ENCODE peak calls at places on chromosomes 13 and 19, in eight cellular contexts. One of them, this sample, is unnamed.
A peak's percentile ranks its signal among the peaks of the same experiment; 100 is the strongest.

GRCh38 chr13:48446454-48446853 is 33.5 kb upstream of the LPAR6 start:
- DNase-seq in progenitor cell of endocrine pancreas: no peak
- DNase-seq in BJ: no peak
- DNase-seq in IMR-90: peak; percentile 84
- DNase-seq in AG10803: peak; percentile 64
- DNase-seq in neural progenitor cell: no peak
- DNase-seq in colonic mucosa: no peak
- DNase-seq in activated gamma-delta T cell treated with anti-CD3 and anti-CD28 coated beads, Interleukin-2, amount 50 U/mL, for 16 hours: no peak
- DNase-seq in this sample: no peak

GRCh38 chr19:4365341-4365740 is 22.0 kb downstream of the MPND start:
- DNase-seq in progenitor cell of endocrine pancreas: no peak
- DNase-seq in BJ: no peak
- DNase-seq in IMR-90: no peak
- DNase-seq in AG10803: no peak
- DNase-seq in neural progenitor cell: no peak
- DNase-seq in colonic mucosa: peak; percentile 57
- DNase-seq in activated gamma-delta T cell treated with anti-CD3 and anti-CD28 coated beads, Interleukin-2, amount 50 U/mL, for 16 hours: no peak
- DNase-seq in this sample: no peak

GRCh38 chr13:30818323-30818960 is 83.1 kb downstream of the ALOX5AP start:
- DNase-seq in progenitor cell of endocrine pancreas: no peak
- DNase-seq in BJ: no peak
- DNase-seq in IMR-90: peak; percentile 87
- DNase-seq in AG10803: peak; percentile 97
- DNase-seq in neural progenitor cell: no peak
- DNase-seq in colonic mucosa: no peak
- DNase-seq in activated gamma-delta T cell treated with anti-CD3 and anti-CD28 coated beads, Interleukin-2, amount 50 U/mL, for 16 hours: no peak
- DNase-seq in this sample: no peak

GRCh38 chr19:5046339-5047039 is 77.6 kb downstream of the KDM4B start:
- DNase-seq in progenitor cell of endocrine pancreas: no peak
- DNase-seq in BJ: no peak
- DNase-seq in IMR-90: peak; percentile 40
- DNase-seq in AG10803: peak; percentile 76
- DNase-seq in neural progenitor cell: no peak
- DNase-seq in colonic mucosa: peak; percentile 80
- DNase-seq in activated gamma-delta T cell treated with anti-CD3 and anti-CD28 coated beads, Interleukin-2, amount 50 U/mL, for 16 hours: no peak
- DNase-seq in this sample: no peak

GRCh38 chr19:412356-413355 is 3.7 kb upstream of the C2CD4C start:
- DNase-seq in progenitor cell of endocrine pancreas: peak; percentile 25
- DNase-seq in BJ: no peak
- DNase-seq in IMR-90: no peak
- DNase-seq in AG10803: no peak
- DNase-seq in neural progenitor cell: peak; percentile 82
- DNase-seq in colonic mucosa: no peak
- DNase-seq in activated gamma-delta T cell treated with anti-CD3 and anti-CD28 coated beads, Interleukin-2, amount 50 U/mL, for 16 hours: no peak
- DNase-seq in this sample: no peak

GRCh38 chr19:30672926-30673325 is 300.7 kb downstream of the ZNF536 start:
- DNase-seq in progenitor cell of endocrine pancreas: no peak
- DNase-seq in BJ: no peak
- DNase-seq in IMR-90: no peak
- DNase-seq in AG10803: no peak
- DNase-seq in neural progenitor cell: no peak
- DNase-seq in colonic mucosa: no peak
- DNase-seq in activated gamma-delta T cell treated with anti-CD3 and anti-CD28 coated beads, Interleukin-2, amount 50 U/mL, for 16 hours: no peak
- DNase-seq in this sample: no peak

GRCh38 chr13:91058066-91058465 is 289.4 kb upstream of the MIR17HG start:
- DNase-seq in progenitor cell of endocrine pancreas: no peak
- DNase-seq in BJ: no peak
- DNase-seq in IMR-90: no peak
- DNase-seq in AG10803: no peak
- DNase-seq in neural progenitor cell: peak; percentile 37
- DNase-seq in colonic mucosa: no peak
- DNase-seq in activated gamma-delta T cell treated with anti-CD3 and anti-CD28 coated beads, Interleukin-2, amount 50 U/mL, for 16 hours: no peak
- DNase-seq in this sample: no peak

GRCh38 chr19:34269489-34269888 is 15.1 kb downstream of the GARRE1 start:
- DNase-seq in progenitor cell of endocrine pancreas: no peak
- DNase-seq in BJ: no peak
- DNase-seq in IMR-90: no peak
- DNase-seq in AG10803: no peak
- DNase-seq in neural progenitor cell: no peak
- DNase-seq in colonic mucosa: no peak
- DNase-seq in activated gamma-delta T cell treated with anti-CD3 and anti-CD28 coated beads, Interleukin-2, amount 50 U/mL, for 16 hours: no peak
- DNase-seq in this sample: no peak

GRCh38 chr19:7931221-7932061 is 5.5 kb upstream of the CTXN1 start:
- DNase-seq in progenitor cell of endocrine pancreas: no peak
- DNase-seq in BJ: no peak
- DNase-seq in IMR-90: no peak
- DNase-seq in AG10803: no peak
- DNase-seq in neural progenitor cell: no peak
- DNase-seq in colonic mucosa: no peak
- DNase-seq in activated gamma-delta T cell treated with anti-CD3 and anti-CD28 coated beads, Interleukin-2, amount 50 U/mL, for 16 hours: no peak
- DNase-seq in this sample: no peak

GRCh38 chr19:38657633-38658222 is 10.3 kb downstream of the ACTN4 start:
- DNase-seq in progenitor cell of endocrine pancreas: no peak
- DNase-seq in BJ: peak; percentile 81
- DNase-seq in IMR-90: peak; percentile 89
- DNase-seq in AG10803: peak; percentile 94
- DNase-seq in neural progenitor cell: peak; percentile 43
- DNase-seq in colonic mucosa: no peak
- DNase-seq in activated gamma-delta T cell treated with anti-CD3 and anti-CD28 coated beads, Interleukin-2, amount 50 U/mL, for 16 hours: no peak
- DNase-seq in this sample: no peak

GRCh38 chr13:111080642-111081041 is 34.5 kb upstream of the ARHGEF7 start:
- DNase-seq in progenitor cell of endocrine pancreas: no peak
- DNase-seq in BJ: no peak
- DNase-seq in IMR-90: no peak
- DNase-seq in AG10803: no peak
- DNase-seq in neural progenitor cell: peak; percentile 24
- DNase-seq in colonic mucosa: no peak
- DNase-seq in activated gamma-delta T cell treated with anti-CD3 and anti-CD28 coated beads, Interleukin-2, amount 50 U/mL, for 16 hours: no peak
- DNase-seq in this sample: no peak

GRCh38 chr13:29523199-29523931 is 72.1 kb downstream of the SLC7A1 start:
- DNase-seq in progenitor cell of endocrine pancreas: no peak
- DNase-seq in BJ: no peak
- DNase-seq in IMR-90: no peak
- DNase-seq in AG10803: peak; percentile 77
- DNase-seq in neural progenitor cell: no peak
- DNase-seq in colonic mucosa: no peak
- DNase-seq in activated gamma-delta T cell treated with anti-CD3 and anti-CD28 coated beads, Interleukin-2, amount 50 U/mL, for 16 hours: no peak
- DNase-seq in this sample: no peak

GRCh38 chr13:99386911-99387788 is 80.0 kb upstream of the GPR183 start:
- DNase-seq in progenitor cell of endocrine pancreas: peak; percentile 24
- DNase-seq in BJ: no peak
- DNase-seq in IMR-90: no peak
- DNase-seq in AG10803: no peak
- DNase-seq in neural progenitor cell: peak; percentile 73
- DNase-seq in colonic mucosa: peak; percentile 70
- DNase-seq in activated gamma-delta T cell treated with anti-CD3 and anti-CD28 coated beads, Interleukin-2, amount 50 U/mL, for 16 hours: peak; percentile 75
- DNase-seq in this sample: no peak

GRCh38 chr19:410243-410781 is 1.4 kb upstream of the C2CD4C start:
- DNase-seq in progenitor cell of endocrine pancreas: no peak
- DNase-seq in BJ: no peak
- DNase-seq in IMR-90: no peak
- DNase-seq in AG10803: no peak
- DNase-seq in neural progenitor cell: no peak
- DNase-seq in colonic mucosa: no peak
- DNase-seq in activated gamma-delta T cell treated with anti-CD3 and anti-CD28 coated beads, Interleukin-2, amount 50 U/mL, for 16 hours: no peak
- DNase-seq in this sample: no peak

GRCh38 chr13:44848956-44849748 is 140.1 kb downstream of the NUFIP1 start:
- DNase-seq in progenitor cell of endocrine pancreas: no peak
- DNase-seq in BJ: no peak
- DNase-seq in IMR-90: no peak
- DNase-seq in AG10803: peak; percentile 66
- DNase-seq in neural progenitor cell: no peak
- DNase-seq in colonic mucosa: no peak
- DNase-seq in activated gamma-delta T cell treated with anti-CD3 and anti-CD28 coated beads, Interleukin-2, amount 50 U/mL, for 16 hours: no peak
- DNase-seq in this sample: no peak

GRCh38 chr13:77637583-77637982 is 59.9 kb upstream of the SLAIN1 start:
- DNase-seq in progenitor cell of endocrine pancreas: no peak
- DNase-seq in BJ: no peak
- DNase-seq in IMR-90: no peak
- DNase-seq in AG10803: no peak
- DNase-seq in neural progenitor cell: peak; percentile 35
- DNase-seq in colonic mucosa: no peak
- DNase-seq in activated gamma-delta T cell treated with anti-CD3 and anti-CD28 coated beads, Interleukin-2, amount 50 U/mL, for 16 hours: no peak
- DNase-seq in this sample: no peak

GRCh38 chr13:38777347-38778107 is 90.7 kb downstream of the FREM2 start:
- DNase-seq in progenitor cell of endocrine pancreas: no peak
- DNase-seq in BJ: no peak
- DNase-seq in IMR-90: no peak
- DNase-seq in AG10803: no peak
- DNase-seq in neural progenitor cell: no peak
- DNase-seq in colonic mucosa: no peak
- DNase-seq in activated gamma-delta T cell treated with anti-CD3 and anti-CD28 coated beads, Interleukin-2, amount 50 U/mL, for 16 hours: no peak
- DNase-seq in this sample: no peak

GRCh38 chr13:76890036-76890435 is 3.8 kb upstream of the KCTD12 start:
- DNase-seq in progenitor cell of endocrine pancreas: no peak
- DNase-seq in BJ: no peak
- DNase-seq in IMR-90: peak; percentile 33
- DNase-seq in AG10803: peak; percentile 46
- DNase-seq in neural progenitor cell: no peak
- DNase-seq in colonic mucosa: no peak
- DNase-seq in activated gamma-delta T cell treated with anti-CD3 and anti-CD28 coated beads, Interleukin-2, amount 50 U/mL, for 16 hours: no peak
- DNase-seq in this sample: no peak

GRCh38 chr19:30679286-30679685 is 307.1 kb downstream of the ZNF536 start:
- DNase-seq in progenitor cell of endocrine pancreas: no peak
- DNase-seq in BJ: no peak
- DNase-seq in IMR-90: no peak
- DNase-seq in AG10803: no peak
- DNase-seq in neural progenitor cell: no peak
- DNase-seq in colonic mucosa: no peak
- DNase-seq in activated gamma-delta T cell treated with anti-CD3 and anti-CD28 coated beads, Interleukin-2, amount 50 U/mL, for 16 hours: no peak
- DNase-seq in this sample: no peak

GRCh38 chr19:48608798-48609263 is 2.3 kb downstream of the SPACA4 start:
- DNase-seq in progenitor cell of endocrine pancreas: no peak
- DNase-seq in BJ: no peak
- DNase-seq in IMR-90: no peak
- DNase-seq in AG10803: peak; percentile 43
- DNase-seq in neural progenitor cell: peak; percentile 68
- DNase-seq in colonic mucosa: peak; percentile 60
- DNase-seq in activated gamma-delta T cell treated with anti-CD3 and anti-CD28 coated beads, Interleukin-2, amount 50 U/mL, for 16 hours: no peak
- DNase-seq in this sample: no peak

GRCh38 chr19:44603201-44603945 is 10.0 kb upstream of the IGSF23 start:
- DNase-seq in progenitor cell of endocrine pancreas: no peak
- DNase-seq in BJ: peak; percentile 84
- DNase-seq in IMR-90: peak; percentile 99
- DNase-seq in AG10803: peak; percentile 96
- DNase-seq in neural progenitor cell: no peak
- DNase-seq in colonic mucosa: no peak
- DNase-seq in activated gamma-delta T cell treated with anti-CD3 and anti-CD28 coated beads, Interleukin-2, amount 50 U/mL, for 16 hours: no peak
- DNase-seq in this sample: no peak

GRCh38 chr19:38395381-38396127 is 7.1 kb downstream of the SPRED3 start:
- DNase-seq in progenitor cell of endocrine pancreas: no peak
- DNase-seq in BJ: no peak
- DNase-seq in IMR-90: no peak
- DNase-seq in AG10803: no peak
- DNase-seq in neural progenitor cell: peak; percentile 1
- DNase-seq in colonic mucosa: no peak
- DNase-seq in activated gamma-delta T cell treated with anti-CD3 and anti-CD28 coated beads, Interleukin-2, amount 50 U/mL, for 16 hours: no peak
- DNase-seq in this sample: no peak

GRCh38 chr13:42992585-42993122 is 613 bp upstream of the EPSTI1 start:
- DNase-seq in progenitor cell of endocrine pancreas: no peak
- DNase-seq in BJ: no peak
- DNase-seq in IMR-90: no peak
- DNase-seq in AG10803: no peak
- DNase-seq in neural progenitor cell: no peak
- DNase-seq in colonic mucosa: no peak
- DNase-seq in activated gamma-delta T cell treated with anti-CD3 and anti-CD28 coated beads, Interleukin-2, amount 50 U/mL, for 16 hours: no peak
- DNase-seq in this sample: no peak

GRCh38 chr13:72180253-72180952 is 313.4 kb upstream of the DACH1 start:
- DNase-seq in progenitor cell of endocrine pancreas: no peak
- DNase-seq in BJ: no peak
- DNase-seq in IMR-90: peak; percentile 0
- DNase-seq in AG10803: peak; percentile 15
- DNase-seq in neural progenitor cell: peak; percentile 8
- DNase-seq in colonic mucosa: no peak
- DNase-seq in activated gamma-delta T cell treated with anti-CD3 and anti-CD28 coated beads, Interleukin-2, amount 50 U/mL, for 16 hours: no peak
- DNase-seq in this sample: no peak

GRCh38 chr19:23823952-23824389 is 65.3 kb upstream of the ZNF681 start:
- DNase-seq in progenitor cell of endocrine pancreas: no peak
- DNase-seq in BJ: no peak
- DNase-seq in IMR-90: no peak
- DNase-seq in AG10803: no peak
- DNase-seq in neural progenitor cell: peak; percentile 9
- DNase-seq in colonic mucosa: peak; percentile 33
- DNase-seq in activated gamma-delta T cell treated with anti-CD3 and anti-CD28 coated beads, Interleukin-2, amount 50 U/mL, for 16 hours: no peak
- DNase-seq in this sample: no peak

GRCh38 chr13:44298314-44298713 is 75.3 kb upstream of the SERP2 start:
- DNase-seq in progenitor cell of endocrine pancreas: no peak
- DNase-seq in BJ: no peak
- DNase-seq in IMR-90: peak; percentile 35
- DNase-seq in AG10803: peak; percentile 43
- DNase-seq in neural progenitor cell: no peak
- DNase-seq in colonic mucosa: no peak
- DNase-seq in activated gamma-delta T cell treated with anti-CD3 and anti-CD28 coated beads, Interleukin-2, amount 50 U/mL, for 16 hours: no peak
- DNase-seq in this sample: no peak

GRCh38 chr19:46371371-46371901 is 24.5 kb downstream of the PPP5C start:
- DNase-seq in progenitor cell of endocrine pancreas: no peak
- DNase-seq in BJ: no peak
- DNase-seq in IMR-90: peak; percentile 28
- DNase-seq in AG10803: no peak
- DNase-seq in neural progenitor cell: no peak
- DNase-seq in colonic mucosa: no peak
- DNase-seq in activated gamma-delta T cell treated with anti-CD3 and anti-CD28 coated beads, Interleukin-2, amount 50 U/mL, for 16 hours: no peak
- DNase-seq in this sample: no peak

GRCh38 chr13:19681517-19681916 is 48.1 kb downstream of the MPHOSPH8 start:
- DNase-seq in progenitor cell of endocrine pancreas: no peak
- DNase-seq in BJ: no peak
- DNase-seq in IMR-90: peak; percentile 35
- DNase-seq in AG10803: no peak
- DNase-seq in neural progenitor cell: peak; percentile 30
- DNase-seq in colonic mucosa: no peak
- DNase-seq in activated gamma-delta T cell treated with anti-CD3 and anti-CD28 coated beads, Interleukin-2, amount 50 U/mL, for 16 hours: no peak
- DNase-seq in this sample: no peak

GRCh38 chr13:35797946-35798345 is 321.5 kb upstream of the MAB21L1 start:
- DNase-seq in progenitor cell of endocrine pancreas: no peak
- DNase-seq in BJ: no peak
- DNase-seq in IMR-90: no peak
- DNase-seq in AG10803: peak; percentile 70
- DNase-seq in neural progenitor cell: no peak
- DNase-seq in colonic mucosa: no peak
- DNase-seq in activated gamma-delta T cell treated with anti-CD3 and anti-CD28 coated beads, Interleukin-2, amount 50 U/mL, for 16 hours: no peak
- DNase-seq in this sample: no peak

GRCh38 chr13:25262261-25262660 is 25.0 kb downstream of the MTMR6 start:
- DNase-seq in progenitor cell of endocrine pancreas: no peak
- DNase-seq in BJ: no peak
- DNase-seq in IMR-90: no peak
- DNase-seq in AG10803: no peak
- DNase-seq in neural progenitor cell: no peak
- DNase-seq in colonic mucosa: no peak
- DNase-seq in activated gamma-delta T cell treated with anti-CD3 and anti-CD28 coated beads, Interleukin-2, amount 50 U/mL, for 16 hours: no peak
- DNase-seq in this sample: no peak

GRCh38 chr13:60431108-60431700 is 34.2 kb downstream of the TDRD3 start:
- DNase-seq in progenitor cell of endocrine pancreas: no peak
- DNase-seq in BJ: peak; percentile 19
- DNase-seq in IMR-90: peak; percentile 72
- DNase-seq in AG10803: peak; percentile 72
- DNase-seq in neural progenitor cell: peak; percentile 59
- DNase-seq in colonic mucosa: no peak
- DNase-seq in activated gamma-delta T cell treated with anti-CD3 and anti-CD28 coated beads, Interleukin-2, amount 50 U/mL, for 16 hours: no peak
- DNase-seq in this sample: no peak

GRCh38 chr13:29162638-29163037 is 342.5 kb downstream of the MTUS2 start:
- DNase-seq in progenitor cell of endocrine pancreas: no peak
- DNase-seq in BJ: no peak
- DNase-seq in IMR-90: no peak
- DNase-seq in AG10803: peak; percentile 61
- DNase-seq in neural progenitor cell: no peak
- DNase-seq in colonic mucosa: no peak
- DNase-seq in activated gamma-delta T cell treated with anti-CD3 and anti-CD28 coated beads, Interleukin-2, amount 50 U/mL, for 16 hours: no peak
- DNase-seq in this sample: no peak

GRCh38 chr19:33394006-33394722 is 20.7 kb downstream of the CEBPG start:
- DNase-seq in progenitor cell of endocrine pancreas: no peak
- DNase-seq in BJ: no peak
- DNase-seq in IMR-90: peak; percentile 69
- DNase-seq in AG10803: peak; percentile 93
- DNase-seq in neural progenitor cell: no peak
- DNase-seq in colonic mucosa: no peak
- DNase-seq in activated gamma-delta T cell treated with anti-CD3 and anti-CD28 coated beads, Interleukin-2, amount 50 U/mL, for 16 hours: no peak
- DNase-seq in this sample: no peak

GRCh38 chr13:98965325-98965724 is 12.5 kb downstream of the DOCK9 start:
- DNase-seq in progenitor cell of endocrine pancreas: no peak
- DNase-seq in BJ: no peak
- DNase-seq in IMR-90: no peak
- DNase-seq in AG10803: no peak
- DNase-seq in neural progenitor cell: no peak
- DNase-seq in colonic mucosa: no peak
- DNase-seq in activated gamma-delta T cell treated with anti-CD3 and anti-CD28 coated beads, Interleukin-2, amount 50 U/mL, for 16 hours: no peak
- DNase-seq in this sample: no peak

This sample was measured in hippocampal formation.